ENCODE peak calls at places on chromosomes 2 and 18, in seven cellular contexts. U is stimulated activated CD4-positive, alpha-beta T cell treated with anti-CD3 and anti-CD28 coated beads, Interleukin-15, amount 100 ng/mL, for 24 hours; A is NAMALWA; M is NCI-H1092 treated with DMSO at 0.1 percent for 48 hours; I is activated naive CD8-positive, alpha-beta T cell treated with anti-CD3 and anti-CD28 coated beads, Interleukin-2, amount 10 ng/mL, durations not matched to agents 7 days and 5 days; O is CD4-positive, alpha-beta T cell; Q is CD8-positive, alpha-beta T cell. Z is an unnamed sample.

GRCh38 chr2:150138587-150138986 is 348.9 kb downstream of the RND3 start:
- DNase-seq in U (no peak), A (no peak), M (no peak), I (no peak), O (no peak), Q (no peak), Z (no peak)

GRCh38 chr2:169828141-169828811 is 1.0 kb downstream of the UBR3 start:
- DNase-seq in U (peak; percentile 67), A (peak; percentile 77), M (peak; percentile 17), I (peak; percentile 38), O (peak; percentile 25), Q (peak; percentile 47), Z (peak; percentile 60)

GRCh38 chr2:119723121-119723635 is 36.5 kb upstream of the PTPN4 start:
- DNase-seq in U (no peak), A (no peak), M (no peak), I (no peak), O (no peak), Q (no peak), Z (no peak)

GRCh38 chr2:105804266-105804665 is 59.6 kb downstream of the NCK2 start:
- DNase-seq in U (no peak), A (no peak), M (peak; percentile 98), I (no peak), O (no peak), Q (no peak), Z (no peak)

GRCh38 chr18:26460449-26461091 is 87.8 kb downstream of the KCTD1 start:
- DNase-seq in U (no peak), A (no peak), M (peak; percentile 60), I (no peak), O (no peak), Q (no peak), Z (peak; percentile 85)

GRCh38 chr2:60533114-60534033 is 20.1 kb downstream of the BCL11A start:
- DNase-seq in U (no peak), A (no peak), M (peak; percentile 50), I (no peak), O (no peak), Q (no peak), Z (no peak)

GRCh38 chr2:241773511-241774418 is 2.9 kb upstream of the GAL3ST2 start:
- DNase-seq in U (no peak), A (no peak), M (peak; percentile 28), I (peak; percentile 35), O (no peak), Q (no peak), Z (no peak)

GRCh38 chr2:112958428-112959108 is 19.2 kb upstream of the IL36G start:
- DNase-seq in U (peak; percentile 43), A (peak; percentile 71), M (peak; percentile 18), I (no peak), O (peak; percentile 15), Q (peak; percentile 31), Z (peak; percentile 68)

GRCh38 chr2:210546424-210547223 is 9.8 kb upstream of the CPS1 start:
- DNase-seq in U (no peak), A (no peak), M (no peak), I (no peak), O (no peak), Q (no peak), Z (no peak)

GRCh38 chr2:196289000-196289399 is 117.6 kb upstream of the STK17B start:
- DNase-seq in U (no peak), A (no peak), M (no peak), I (no peak), O (no peak), Q (no peak), Z (peak; percentile 69)

GRCh38 chr2:58484201-58484600 is 243.1 kb upstream of the FANCL start:
- DNase-seq in U (no peak), A (no peak), M (no peak), I (no peak), O (no peak), Q (no peak), Z (no peak)

GRCh38 chr2:200399046-200399445 is 92.6 kb downstream of the SPATS2L start:
- DNase-seq in U (no peak), A (no peak), M (no peak), I (no peak), O (no peak), Q (no peak), Z (no peak)

GRCh38 chr18:73414598-73414997 is 546.8 kb upstream of the NETO1 start:
- DNase-seq in U (no peak), A (no peak), M (no peak), I (no peak), O (no peak), Q (no peak), Z (no peak)

GRCh38 chr2:15154289-15154688 is 406.8 kb downstream of the NBAS start:
- DNase-seq in U (no peak), A (no peak), M (no peak), I (no peak), O (no peak), Q (no peak), Z (no peak)

GRCh38 chr2:241852981-241853631 is 5.6 kb downstream of the PDCD1 start:
- DNase-seq in U (no peak), A (no peak), M (no peak), I (no peak), O (no peak), Q (no peak), Z (no peak)

Z was measured in GM12865.